ENCODE peak calls at places on chromosomes 4 and X, in six cellular contexts. C is SJCRH30, D is left ventricle myocardium inferior, G is bronchial epithelial cell, Z is mesenchymal stem cell, R is stomach. U is an unnamed sample.

GRCh38 chr4:189659302-189659701 is 281.4 kb upstream of the FRG1 start:
- DNase-seq in Z (no peak), G (no peak), D (no peak), R (no peak), C (no peak), U (no peak)

GRCh38 chr4:89619230-89619962 is 217.6 kb downstream of the SNCA start:
- DNase-seq in C (no peak), D (no peak), Z (peak; percentile 17), R (no peak), G (no peak), U (no peak)

GRCh38 chr4:29423836-29424721 is 1296.1 kb upstream of the PCDH7 start:
- DNase-seq in C (peak; percentile 25), Z (peak; percentile 79), G (peak; percentile 62), D (no peak), R (no peak), U (peak; percentile 93)

GRCh38 chr4:168587326-168588125 is 90.7 kb downstream of the PALLD start:
- DNase-seq in G (peak; percentile 90), C (peak; percentile 65), Z (peak; percentile 83), R (no peak), D (peak; percentile 25), U (peak; percentile 81)

GRCh38 chr4:25767877-25768475 is 94.8 kb downstream of the SEL1L3 start:
- DNase-seq in C (peak; percentile 88), G (peak; percentile 63), D (peak; percentile 36), Z (peak; percentile 67), R (peak; percentile 42), U (peak; percentile 45)

GRCh38 chr4:3372264-3372932 is 69.4 kb upstream of the HGFAC start:
- DNase-seq in G (no peak), Z (no peak), C (no peak), R (no peak), D (no peak), U (no peak)

GRCh38 chrX:71618303-71618721 is at the start of gene CXCR3:
- DNase-seq in D (peak; percentile 37), Z (no peak), G (no peak), C (no peak), R (no peak), U (no peak)

GRCh38 chr4:57110635-57111546 is 706 bp upstream of the IGFBP7 start:
- DNase-seq in C (peak; percentile 61), Z (peak; percentile 88), R (peak; percentile 30), G (peak; percentile 43), D (peak; percentile 48), U (peak; percentile 57)

GRCh38 chrX:24515447-24515846 is 50.4 kb downstream of the PDK3 start:
- DNase-seq in R (no peak), G (no peak), D (no peak), Z (peak; percentile 2), C (peak; percentile 22), U (no peak)

GRCh38 chr4:148284526-148285193 is 157.6 kb downstream of the NR3C2 start:
- DNase-seq in Z (no peak), R (no peak), C (peak; percentile 17), D (no peak), G (peak; percentile 1), U (no peak)

GRCh38 chr4:174454815-174455473 is 67.3 kb downstream of the HPGD start:
- DNase-seq in R (peak; percentile 57), D (no peak), G (no peak), Z (no peak), C (no peak), U (no peak)

GRCh38 chr4:38583102-38583501 is 80.9 kb upstream of the KLF3 start:
- DNase-seq in R (no peak), D (no peak), Z (peak; percentile 34), C (peak; percentile 83), G (no peak), U (peak; percentile 30)

GRCh38 chrX:151153086-151153485 is 23.3 kb upstream of the GPR50 start:
- DNase-seq in D (no peak), Z (peak; percentile 3), C (peak; percentile 32), G (peak; percentile 59), R (no peak), U (peak; percentile 17)

GRCh38 chrX:10077425-10078188 is 79.2 kb upstream of the CLCN4 start:
- DNase-seq in G (peak; percentile 81), C (no peak), Z (peak; percentile 82), D (no peak), R (no peak), U (peak; percentile 13)

GRCh38 chr4:107115185-107115847 is 79.2 kb upstream of the DKK2 start:
- DNase-seq in R (no peak), C (no peak), D (no peak), Z (no peak), G (peak; percentile 20), U (peak; percentile 49)

GRCh38 chrX:19563746-19564145 is 48.4 kb upstream of the MAP3K15 start:
- DNase-seq in Z (no peak), D (no peak), C (no peak), R (no peak), G (no peak), U (no peak)

GRCh38 chr4:152265149-152265621 is 270.7 kb downstream of the FBXW7 start:
- DNase-seq in Z (peak; percentile 99), D (no peak), C (no peak), R (peak; percentile 39), G (peak; percentile 99), U (no peak)

GRCh38 chr4:144169211-144169610 is 28.7 kb upstream of the GYPA start:
- DNase-seq in G (peak; percentile 24), Z (no peak), D (no peak), C (no peak), R (no peak), U (no peak)

GRCh38 chrX:153476628-153477027 is 6.3 kb upstream of the HAUS7 start:
- DNase-seq in R (no peak), Z (no peak), G (no peak), D (peak; percentile 59), C (no peak), U (no peak)

GRCh38 chr4:63528592-63528991 is 880.7 kb downstream of the TECRL start:
- DNase-seq in G (no peak), C (peak; percentile 33), D (no peak), Z (no peak), R (no peak), U (no peak)

DNA sequence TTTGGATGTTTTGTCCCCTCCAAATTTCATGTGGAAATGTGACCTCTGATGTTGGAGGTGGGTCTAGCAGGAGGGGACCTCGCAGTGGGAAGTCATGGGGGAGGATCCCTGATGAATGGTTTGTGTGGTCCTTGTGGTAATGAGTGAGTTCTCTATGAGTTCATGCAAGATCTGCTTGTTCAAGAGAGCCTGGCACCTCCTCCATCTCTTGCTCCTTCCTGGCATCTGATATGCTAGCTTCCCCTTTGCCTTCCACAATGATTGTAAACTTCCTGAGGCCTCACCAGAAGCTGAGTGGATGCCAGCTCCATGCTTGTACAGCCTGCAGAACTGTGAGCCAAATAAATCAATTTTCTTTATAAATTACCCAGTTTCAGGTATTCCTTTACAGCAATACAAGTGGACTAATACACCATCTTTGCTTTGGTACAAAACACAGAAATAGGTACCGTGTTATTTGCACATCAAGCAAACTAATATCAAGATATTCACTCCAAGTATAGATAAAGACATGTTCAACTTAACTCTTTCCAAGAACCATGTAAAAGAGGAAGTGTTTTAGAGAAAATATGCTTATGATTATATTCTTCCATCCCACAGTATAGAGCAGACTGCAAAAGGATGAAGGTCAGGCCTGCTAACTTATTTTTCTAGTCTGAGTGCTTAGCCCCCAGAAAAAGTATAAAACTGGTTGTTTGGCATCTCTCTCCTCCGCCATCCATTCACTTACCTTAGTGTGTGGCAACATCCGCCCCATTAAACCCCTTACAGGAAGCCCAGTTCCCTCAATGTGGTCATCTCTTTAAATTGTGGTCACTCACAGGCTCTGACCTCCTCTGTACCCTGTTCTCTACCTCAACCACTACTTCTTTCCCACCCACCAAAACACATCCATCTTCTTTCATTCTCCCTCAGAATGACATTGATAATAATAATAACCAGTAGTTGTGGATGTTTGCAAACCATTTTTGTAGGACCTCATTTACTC is 6.7 kb downstream of the ARAP2 start:
- DNase-seq in G (no peak), C (no peak), R (no peak), D (no peak), Z (no peak), U (no peak)
- H3K4me3 ChIP-seq in G (no peak overlapping the region), C (no peak overlapping the region), R (no peak overlapping the region), D (no peak overlapping the region), Z (no peak overlapping the region), U (no peak overlapping the region)

DNA sequence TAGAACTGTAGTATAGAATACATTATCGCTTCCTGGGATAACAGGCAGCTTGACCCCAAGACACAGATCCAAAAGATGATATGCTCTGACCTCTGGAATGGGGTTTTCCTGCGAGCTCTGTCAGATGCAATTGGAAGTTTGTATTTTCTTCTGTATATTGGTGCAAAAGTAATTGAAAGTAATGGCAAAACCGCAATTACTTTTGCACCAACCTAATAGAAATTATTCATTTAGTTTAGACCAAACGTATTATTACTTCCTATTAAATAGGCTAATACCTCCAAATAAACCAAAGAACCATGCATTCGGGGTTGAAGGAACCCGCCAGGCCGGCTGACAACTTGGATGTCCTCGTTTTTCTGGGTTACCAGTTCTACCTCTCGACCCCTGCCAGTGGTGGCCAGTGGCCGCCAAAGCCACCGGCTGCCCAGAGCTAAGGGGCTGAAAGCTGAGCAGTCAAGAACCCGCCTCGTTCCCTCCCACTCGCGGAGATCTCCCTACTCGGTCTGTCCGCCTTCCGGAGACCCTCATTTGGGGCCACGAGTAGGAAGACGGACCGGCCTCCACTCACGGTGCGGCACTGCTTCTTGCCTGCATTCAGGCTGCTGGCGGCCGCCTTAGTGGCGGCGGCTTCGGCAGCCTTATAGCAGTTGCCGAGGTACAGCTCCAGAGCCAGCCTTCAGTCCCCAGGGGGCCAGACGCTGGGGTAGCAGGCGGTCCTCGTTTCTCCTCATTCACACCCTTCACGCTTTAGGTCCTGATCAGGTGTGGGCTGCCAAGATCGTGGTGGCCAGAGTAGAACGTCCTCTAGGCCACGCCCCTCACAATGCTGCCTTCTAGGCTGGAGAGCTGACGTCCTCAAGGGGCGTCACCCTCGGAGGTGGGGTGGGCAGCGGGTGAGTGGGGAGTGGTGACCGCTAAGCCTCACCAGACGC is 121.9 kb downstream of the RBMX2 start:
- DNase-seq in C (peak; percentile 70), R (peak; percentile 46), D (peak; percentile 29), G (peak; percentile 10), Z (peak; percentile 28), U (no peak)
- H3K4me3 ChIP-seq in C (peak overlapping the region; percentile 55), R (peak overlapping the region; percentile 33), D (peak overlapping the region; percentile 58), G (peak overlapping the region; percentile 17), Z (no peak overlapping the region), U (peak overlapping the region; percentile 43)

DNA sequence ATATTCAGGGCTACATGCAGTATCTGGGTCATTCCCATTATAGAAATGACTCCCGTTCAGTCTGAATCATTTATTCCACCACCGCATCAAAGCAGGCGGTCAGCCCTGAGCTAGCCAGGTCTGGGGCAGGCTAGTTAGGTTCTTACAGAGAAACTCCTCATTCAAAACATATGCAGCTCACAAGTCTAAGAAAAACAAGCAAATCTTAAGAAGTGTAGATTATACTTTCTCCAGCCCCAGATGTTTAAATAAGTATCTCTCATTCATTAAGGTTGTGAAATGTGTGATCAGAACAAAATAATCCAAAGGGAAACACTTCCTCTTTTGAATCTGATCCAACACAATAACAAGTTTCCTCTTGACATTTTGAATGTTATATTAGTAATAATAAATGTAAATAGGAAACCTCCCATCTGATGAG is 441.9 kb downstream of the INPP4B start:
- DNase-seq in D (no peak), R (no peak), C (peak; percentile 70), Z (peak; percentile 59), G (peak; percentile 85), U (no peak)
- H3K4me3 ChIP-seq in D (peak overlapping the region; percentile 68), R (peak overlapping the region; percentile 51), C (peak overlapping the region; percentile 66), Z (no peak overlapping the region), G (peak overlapping the region; percentile 46), U (peak overlapping the region; percentile 55)

GRCh38 chr4:118999919-119000318 is 111.3 kb downstream of the SYNPO2 start:
- DNase-seq in Z (no peak), C (no peak), G (no peak), R (no peak), D (no peak), U (no peak)
- H3K4me3 ChIP-seq in Z (no peak overlapping the region), C (no peak overlapping the region), G (no peak overlapping the region), R (no peak overlapping the region), D (peak overlapping the region; percentile 41), U (no peak overlapping the region)

GRCh38 chr4:52848255-52848654 is 13.9 kb upstream of the RASL11B start:
- DNase-seq in G (peak; percentile 66), D (no peak), C (no peak), R (no peak), Z (no peak), U (no peak)
- H3K4me3 ChIP-seq in G (no peak overlapping the region), D (no peak overlapping the region), C (no peak overlapping the region), R (no peak overlapping the region), Z (no peak overlapping the region), U (no peak overlapping the region)